ENCODE peak calls at places on chromosomes 13 and 19, in ten cellular contexts. One of them, this sample, is unnamed.

GRCh38 chr19:47826800-47827199 is 5.1 kb downstream of the CRX start:
- DNase-seq in stimulated activated CD4-positive, alpha-beta T cell treated with anti-CD3 and anti-CD28 coated beads, Interleukin-1b, Interleukin-23, amount 100 ng/mL, for 24 hours: no peak
- DNase-seq in effector CD4-positive, alpha-beta T cell: no peak
- DNase-seq in esophagus squamous epithelium: no peak
- DNase-seq in HT1080: no peak
- DNase-seq in iris pigment epithelial cell: no peak
- DNase-seq in H4: no peak
- DNase-seq in immature natural killer cell: no peak
- DNase-seq in progenitor cell of endocrine pancreas: no peak
- DNase-seq in mucosa of descending colon: no peak
- DNase-seq in this sample: no peak

GRCh38 chr13:38262211-38262610 is 87.4 kb upstream of the UFM1 start:
- DNase-seq in immature natural killer cell: no peak
- DNase-seq in progenitor cell of endocrine pancreas: no peak
- DNase-seq in effector CD4-positive, alpha-beta T cell: no peak
- DNase-seq in esophagus squamous epithelium: no peak
- DNase-seq in HT1080: no peak
- DNase-seq in H4: no peak
- DNase-seq in mucosa of descending colon: no peak
- DNase-seq in stimulated activated CD4-positive, alpha-beta T cell treated with anti-CD3 and anti-CD28 coated beads, Interleukin-1b, Interleukin-23, amount 100 ng/mL, for 24 hours: no peak
- DNase-seq in iris pigment epithelial cell: peak
- DNase-seq in this sample: no peak

GRCh38 chr13:98445340-98446233 is 131.3 kb downstream of the STK24 start:
- DNase-seq in iris pigment epithelial cell: peak
- DNase-seq in mucosa of descending colon: peak
- DNase-seq in effector CD4-positive, alpha-beta T cell: peak
- DNase-seq in progenitor cell of endocrine pancreas: peak
- DNase-seq in H4: peak
- DNase-seq in immature natural killer cell: peak
- DNase-seq in stimulated activated CD4-positive, alpha-beta T cell treated with anti-CD3 and anti-CD28 coated beads, Interleukin-1b, Interleukin-23, amount 100 ng/mL, for 24 hours: peak
- DNase-seq in esophagus squamous epithelium: no peak
- DNase-seq in HT1080: peak
- DNase-seq in this sample: peak

GRCh38 chr13:48001127-48001881 is at the start of gene SUCLA2:
- DNase-seq in immature natural killer cell: peak
- DNase-seq in HT1080: peak
- DNase-seq in H4: peak
- DNase-seq in progenitor cell of endocrine pancreas: peak
- DNase-seq in effector CD4-positive, alpha-beta T cell: peak
- DNase-seq in stimulated activated CD4-positive, alpha-beta T cell treated with anti-CD3 and anti-CD28 coated beads, Interleukin-1b, Interleukin-23, amount 100 ng/mL, for 24 hours: peak
- DNase-seq in esophagus squamous epithelium: peak
- DNase-seq in iris pigment epithelial cell: peak
- DNase-seq in mucosa of descending colon: peak
- DNase-seq in this sample: peak

GRCh38 chr19:17952041-17952976 is 14.6 kb upstream of the KCNN1 start:
- DNase-seq in esophagus squamous epithelium: no peak
- DNase-seq in effector CD4-positive, alpha-beta T cell: no peak
- DNase-seq in progenitor cell of endocrine pancreas: no peak
- DNase-seq in mucosa of descending colon: no peak
- DNase-seq in iris pigment epithelial cell: no peak
- DNase-seq in H4: no peak
- DNase-seq in HT1080: no peak
- DNase-seq in immature natural killer cell: no peak
- DNase-seq in stimulated activated CD4-positive, alpha-beta T cell treated with anti-CD3 and anti-CD28 coated beads, Interleukin-1b, Interleukin-23, amount 100 ng/mL, for 24 hours: no peak
- DNase-seq in this sample: no peak

GRCh38 chr13:62512194-62513141 is 1096.8 kb upstream of the PCDH20 start:
- DNase-seq in H4: peak
- DNase-seq in effector CD4-positive, alpha-beta T cell: no peak
- DNase-seq in mucosa of descending colon: no peak
- DNase-seq in HT1080: peak
- DNase-seq in progenitor cell of endocrine pancreas: no peak
- DNase-seq in stimulated activated CD4-positive, alpha-beta T cell treated with anti-CD3 and anti-CD28 coated beads, Interleukin-1b, Interleukin-23, amount 100 ng/mL, for 24 hours: no peak
- DNase-seq in esophagus squamous epithelium: no peak
- DNase-seq in iris pigment epithelial cell: peak
- DNase-seq in immature natural killer cell: no peak
- DNase-seq in this sample: peak

GRCh38 chr13:111384441-111385181 is 64.2 kb downstream of the TEX29 start:
- DNase-seq in effector CD4-positive, alpha-beta T cell: no peak
- DNase-seq in stimulated activated CD4-positive, alpha-beta T cell treated with anti-CD3 and anti-CD28 coated beads, Interleukin-1b, Interleukin-23, amount 100 ng/mL, for 24 hours: no peak
- DNase-seq in progenitor cell of endocrine pancreas: no peak
- DNase-seq in HT1080: no peak
- DNase-seq in iris pigment epithelial cell: no peak
- DNase-seq in esophagus squamous epithelium: no peak
- DNase-seq in mucosa of descending colon: no peak
- DNase-seq in H4: no peak
- DNase-seq in immature natural killer cell: no peak
- DNase-seq in this sample: peak

GRCh38 chr13:107730835-107731234 is 484.5 kb downstream of the LIG4 start:
- DNase-seq in iris pigment epithelial cell: peak
- DNase-seq in mucosa of descending colon: no peak
- DNase-seq in progenitor cell of endocrine pancreas: no peak
- DNase-seq in HT1080: no peak
- DNase-seq in H4: no peak
- DNase-seq in effector CD4-positive, alpha-beta T cell: no peak
- DNase-seq in immature natural killer cell: no peak
- DNase-seq in esophagus squamous epithelium: no peak
- DNase-seq in stimulated activated CD4-positive, alpha-beta T cell treated with anti-CD3 and anti-CD28 coated beads, Interleukin-1b, Interleukin-23, amount 100 ng/mL, for 24 hours: no peak
- DNase-seq in this sample: no peak

GRCh38 chr13:111948281-111948680 is 118.7 kb upstream of the SOX1 start:
- DNase-seq in progenitor cell of endocrine pancreas: no peak
- DNase-seq in effector CD4-positive, alpha-beta T cell: no peak
- DNase-seq in esophagus squamous epithelium: no peak
- DNase-seq in HT1080: no peak
- DNase-seq in iris pigment epithelial cell: no peak
- DNase-seq in mucosa of descending colon: no peak
- DNase-seq in H4: no peak
- DNase-seq in immature natural killer cell: no peak
- DNase-seq in stimulated activated CD4-positive, alpha-beta T cell treated with anti-CD3 and anti-CD28 coated beads, Interleukin-1b, Interleukin-23, amount 100 ng/mL, for 24 hours: no peak
- DNase-seq in this sample: no peak

GRCh38 chr13:110226051-110226562 is 80.8 kb downstream of the COL4A1 start:
- DNase-seq in mucosa of descending colon: no peak
- DNase-seq in effector CD4-positive, alpha-beta T cell: no peak
- DNase-seq in stimulated activated CD4-positive, alpha-beta T cell treated with anti-CD3 and anti-CD28 coated beads, Interleukin-1b, Interleukin-23, amount 100 ng/mL, for 24 hours: no peak
- DNase-seq in progenitor cell of endocrine pancreas: no peak
- DNase-seq in iris pigment epithelial cell: peak
- DNase-seq in immature natural killer cell: no peak
- DNase-seq in esophagus squamous epithelium: no peak
- DNase-seq in H4: no peak
- DNase-seq in HT1080: no peak
- DNase-seq in this sample: no peak

GRCh38 chr13:75482820-75483079 is 781 bp upstream of the TBC1D4 start:
- DNase-seq in iris pigment epithelial cell: no peak
- DNase-seq in progenitor cell of endocrine pancreas: no peak
- DNase-seq in effector CD4-positive, alpha-beta T cell: no peak
- DNase-seq in H4: no peak
- DNase-seq in immature natural killer cell: no peak
- DNase-seq in esophagus squamous epithelium: no peak
- DNase-seq in HT1080: no peak
- DNase-seq in mucosa of descending colon: no peak
- DNase-seq in stimulated activated CD4-positive, alpha-beta T cell treated with anti-CD3 and anti-CD28 coated beads, Interleukin-1b, Interleukin-23, amount 100 ng/mL, for 24 hours: no peak
- DNase-seq in this sample: no peak

GRCh38 chr19:55451522-55452380 is 8.7 kb upstream of the SHISA7 start:
- DNase-seq in progenitor cell of endocrine pancreas: no peak
- DNase-seq in iris pigment epithelial cell: no peak
- DNase-seq in H4: no peak
- DNase-seq in stimulated activated CD4-positive, alpha-beta T cell treated with anti-CD3 and anti-CD28 coated beads, Interleukin-1b, Interleukin-23, amount 100 ng/mL, for 24 hours: no peak
- DNase-seq in effector CD4-positive, alpha-beta T cell: no peak
- DNase-seq in mucosa of descending colon: no peak
- DNase-seq in immature natural killer cell: no peak
- DNase-seq in HT1080: no peak
- DNase-seq in esophagus squamous epithelium: no peak
- DNase-seq in this sample: peak

GRCh38 chr19:2355168-2356035 is 4.7 kb upstream of the TMPRSS9 start:
- DNase-seq in esophagus squamous epithelium: no peak
- DNase-seq in effector CD4-positive, alpha-beta T cell: no peak
- DNase-seq in HT1080: no peak
- DNase-seq in immature natural killer cell: no peak
- DNase-seq in mucosa of descending colon: no peak
- DNase-seq in stimulated activated CD4-positive, alpha-beta T cell treated with anti-CD3 and anti-CD28 coated beads, Interleukin-1b, Interleukin-23, amount 100 ng/mL, for 24 hours: no peak
- DNase-seq in iris pigment epithelial cell: no peak
- DNase-seq in H4: peak
- DNase-seq in progenitor cell of endocrine pancreas: no peak
- DNase-seq in this sample: no peak

GRCh38 chr19:44051654-44052402 is at the start of gene ZNF223:
- DNase-seq in iris pigment epithelial cell: peak
- DNase-seq in effector CD4-positive, alpha-beta T cell: peak
- DNase-seq in mucosa of descending colon: peak
- DNase-seq in stimulated activated CD4-positive, alpha-beta T cell treated with anti-CD3 and anti-CD28 coated beads, Interleukin-1b, Interleukin-23, amount 100 ng/mL, for 24 hours: peak
- DNase-seq in immature natural killer cell: peak
- DNase-seq in H4: peak
- DNase-seq in esophagus squamous epithelium: peak
- DNase-seq in HT1080: peak
- DNase-seq in progenitor cell of endocrine pancreas: peak
- DNase-seq in this sample: peak

GRCh38 chr13:40477623-40478608 is 188.5 kb downstream of the FOXO1 start:
- DNase-seq in progenitor cell of endocrine pancreas: no peak
- DNase-seq in effector CD4-positive, alpha-beta T cell: no peak
- DNase-seq in esophagus squamous epithelium: no peak
- DNase-seq in mucosa of descending colon: no peak
- DNase-seq in immature natural killer cell: no peak
- DNase-seq in stimulated activated CD4-positive, alpha-beta T cell treated with anti-CD3 and anti-CD28 coated beads, Interleukin-1b, Interleukin-23, amount 100 ng/mL, for 24 hours: no peak
- DNase-seq in iris pigment epithelial cell: peak
- DNase-seq in H4: no peak
- DNase-seq in HT1080: no peak
- DNase-seq in this sample: no peak

GRCh38 chr13:111385182-111385857 is 64.9 kb downstream of the TEX29 start:
- DNase-seq in esophagus squamous epithelium: no peak
- DNase-seq in effector CD4-positive, alpha-beta T cell: no peak
- DNase-seq in mucosa of descending colon: no peak
- DNase-seq in stimulated activated CD4-positive, alpha-beta T cell treated with anti-CD3 and anti-CD28 coated beads, Interleukin-1b, Interleukin-23, amount 100 ng/mL, for 24 hours: no peak
- DNase-seq in immature natural killer cell: no peak
- DNase-seq in HT1080: no peak
- DNase-seq in progenitor cell of endocrine pancreas: no peak
- DNase-seq in iris pigment epithelial cell: no peak
- DNase-seq in H4: no peak
- DNase-seq in this sample: peak

GRCh38 chr19:35768082-35768421 is 7.3 kb upstream of the ARHGAP33 start:
- DNase-seq in effector CD4-positive, alpha-beta T cell: no peak
- DNase-seq in stimulated activated CD4-positive, alpha-beta T cell treated with anti-CD3 and anti-CD28 coated beads, Interleukin-1b, Interleukin-23, amount 100 ng/mL, for 24 hours: no peak
- DNase-seq in progenitor cell of endocrine pancreas: no peak
- DNase-seq in HT1080: no peak
- DNase-seq in H4: no peak
- DNase-seq in mucosa of descending colon: no peak
- DNase-seq in immature natural killer cell: no peak
- DNase-seq in esophagus squamous epithelium: no peak
- DNase-seq in iris pigment epithelial cell: no peak
- DNase-seq in this sample: no peak

GRCh38 chr19:13849991-13850909 is 26.7 kb upstream of the NANOS3 start:
- DNase-seq in stimulated activated CD4-positive, alpha-beta T cell treated with anti-CD3 and anti-CD28 coated beads, Interleukin-1b, Interleukin-23, amount 100 ng/mL, for 24 hours: peak
- DNase-seq in mucosa of descending colon: peak
- DNase-seq in immature natural killer cell: peak
- DNase-seq in HT1080: peak
- DNase-seq in iris pigment epithelial cell: peak
- DNase-seq in effector CD4-positive, alpha-beta T cell: peak
- DNase-seq in H4: peak
- DNase-seq in progenitor cell of endocrine pancreas: peak
- DNase-seq in esophagus squamous epithelium: no peak
- DNase-seq in this sample: peak

GRCh38 chr13:24842533-24843278 is 78.7 kb downstream of the RNF17 start:
- DNase-seq in immature natural killer cell: no peak
- DNase-seq in iris pigment epithelial cell: no peak
- DNase-seq in progenitor cell of endocrine pancreas: no peak
- DNase-seq in HT1080: peak
- DNase-seq in stimulated activated CD4-positive, alpha-beta T cell treated with anti-CD3 and anti-CD28 coated beads, Interleukin-1b, Interleukin-23, amount 100 ng/mL, for 24 hours: no peak
- DNase-seq in H4: peak
- DNase-seq in mucosa of descending colon: no peak
- DNase-seq in esophagus squamous epithelium: no peak
- DNase-seq in effector CD4-positive, alpha-beta T cell: no peak
- DNase-seq in this sample: no peak

GRCh38 chr13:36875431-36875830 is 44.6 kb downstream of the SMAD9 start:
- DNase-seq in esophagus squamous epithelium: no peak
- DNase-seq in mucosa of descending colon: no peak
- DNase-seq in effector CD4-positive, alpha-beta T cell: no peak
- DNase-seq in HT1080: no peak
- DNase-seq in progenitor cell of endocrine pancreas: no peak
- DNase-seq in iris pigment epithelial cell: no peak
- DNase-seq in H4: no peak
- DNase-seq in immature natural killer cell: no peak
- DNase-seq in stimulated activated CD4-positive, alpha-beta T cell treated with anti-CD3 and anti-CD28 coated beads, Interleukin-1b, Interleukin-23, amount 100 ng/mL, for 24 hours: no peak
- DNase-seq in this sample: no peak

GRCh38 chr13:94656766-94657165 is 55.1 kb downstream of the GPR180 start:
- DNase-seq in H4: peak
- DNase-seq in HT1080: peak
- DNase-seq in iris pigment epithelial cell: peak
- DNase-seq in progenitor cell of endocrine pancreas: no peak
- DNase-seq in stimulated activated CD4-positive, alpha-beta T cell treated with anti-CD3 and anti-CD28 coated beads, Interleukin-1b, Interleukin-23, amount 100 ng/mL, for 24 hours: no peak
- DNase-seq in effector CD4-positive, alpha-beta T cell: no peak
- DNase-seq in immature natural killer cell: no peak
- DNase-seq in esophagus squamous epithelium: no peak
- DNase-seq in mucosa of descending colon: no peak
- DNase-seq in this sample: no peak

GRCh38 chr13:99350191-99350590 is 43.0 kb upstream of the GPR183 start:
- DNase-seq in HT1080: no peak
- DNase-seq in iris pigment epithelial cell: no peak
- DNase-seq in progenitor cell of endocrine pancreas: no peak
- DNase-seq in mucosa of descending colon: no peak
- DNase-seq in immature natural killer cell: no peak
- DNase-seq in H4: no peak
- DNase-seq in stimulated activated CD4-positive, alpha-beta T cell treated with anti-CD3 and anti-CD28 coated beads, Interleukin-1b, Interleukin-23, amount 100 ng/mL, for 24 hours: no peak
- DNase-seq in esophagus squamous epithelium: no peak
- DNase-seq in effector CD4-positive, alpha-beta T cell: no peak
- DNase-seq in this sample: no peak

GRCh38 chr13:105135852-105136251 is 1399.6 kb downstream of the EFNB2 start:
- DNase-seq in iris pigment epithelial cell: peak
- DNase-seq in H4: no peak
- DNase-seq in stimulated activated CD4-positive, alpha-beta T cell treated with anti-CD3 and anti-CD28 coated beads, Interleukin-1b, Interleukin-23, amount 100 ng/mL, for 24 hours: no peak
- DNase-seq in progenitor cell of endocrine pancreas: no peak
- DNase-seq in mucosa of descending colon: no peak
- DNase-seq in HT1080: no peak
- DNase-seq in esophagus squamous epithelium: no peak
- DNase-seq in effector CD4-positive, alpha-beta T cell: no peak
- DNase-seq in immature natural killer cell: no peak
- DNase-seq in this sample: no peak

GRCh38 chr13:107822006-107822405 is 393.3 kb downstream of the LIG4 start:
- DNase-seq in HT1080: peak
- DNase-seq in stimulated activated CD4-positive, alpha-beta T cell treated with anti-CD3 and anti-CD28 coated beads, Interleukin-1b, Interleukin-23, amount 100 ng/mL, for 24 hours: no peak
- DNase-seq in effector CD4-positive, alpha-beta T cell: no peak
- DNase-seq in H4: no peak
- DNase-seq in mucosa of descending colon: no peak
- DNase-seq in esophagus squamous epithelium: no peak
- DNase-seq in progenitor cell of endocrine pancreas: no peak
- DNase-seq in immature natural killer cell: no peak
- DNase-seq in iris pigment epithelial cell: no peak
- DNase-seq in this sample: no peak

GRCh38 chr13:78032132-78032531 is 113.5 kb upstream of the EDNRB start:
- DNase-seq in HT1080: no peak
- DNase-seq in iris pigment epithelial cell: no peak
- DNase-seq in esophagus squamous epithelium: no peak
- DNase-seq in effector CD4-positive, alpha-beta T cell: no peak
- DNase-seq in mucosa of descending colon: no peak
- DNase-seq in H4: no peak
- DNase-seq in immature natural killer cell: no peak
- DNase-seq in progenitor cell of endocrine pancreas: no peak
- DNase-seq in stimulated activated CD4-positive, alpha-beta T cell treated with anti-CD3 and anti-CD28 coated beads, Interleukin-1b, Interleukin-23, amount 100 ng/mL, for 24 hours: no peak
- DNase-seq in this sample: no peak

GRCh38 chr19:54489341-54489740 is 13.3 kb upstream of the LAIR2 start:
- DNase-seq in H4: no peak
- DNase-seq in esophagus squamous epithelium: no peak
- DNase-seq in immature natural killer cell: no peak
- DNase-seq in stimulated activated CD4-positive, alpha-beta T cell treated with anti-CD3 and anti-CD28 coated beads, Interleukin-1b, Interleukin-23, amount 100 ng/mL, for 24 hours: no peak
- DNase-seq in HT1080: no peak
- DNase-seq in mucosa of descending colon: no peak
- DNase-seq in effector CD4-positive, alpha-beta T cell: no peak
- DNase-seq in progenitor cell of endocrine pancreas: no peak
- DNase-seq in iris pigment epithelial cell: no peak
- DNase-seq in this sample: peak

GRCh38 chr13:93505104-93505952 is 278.7 kb downstream of the GPC6 start:
- DNase-seq in effector CD4-positive, alpha-beta T cell: no peak
- DNase-seq in mucosa of descending colon: no peak
- DNase-seq in esophagus squamous epithelium: no peak
- DNase-seq in H4: no peak
- DNase-seq in iris pigment epithelial cell: peak
- DNase-seq in progenitor cell of endocrine pancreas: no peak
- DNase-seq in HT1080: no peak
- DNase-seq in stimulated activated CD4-positive, alpha-beta T cell treated with anti-CD3 and anti-CD28 coated beads, Interleukin-1b, Interleukin-23, amount 100 ng/mL, for 24 hours: no peak
- DNase-seq in immature natural killer cell: no peak
- DNase-seq in this sample: peak

GRCh38 chr13:77274126-77274525 is 52.8 kb downstream of the MYCBP2 start:
- DNase-seq in mucosa of descending colon: no peak
- DNase-seq in immature natural killer cell: no peak
- DNase-seq in iris pigment epithelial cell: no peak
- DNase-seq in H4: no peak
- DNase-seq in effector CD4-positive, alpha-beta T cell: no peak
- DNase-seq in HT1080: no peak
- DNase-seq in progenitor cell of endocrine pancreas: no peak
- DNase-seq in stimulated activated CD4-positive, alpha-beta T cell treated with anti-CD3 and anti-CD28 coated beads, Interleukin-1b, Interleukin-23, amount 100 ng/mL, for 24 hours: no peak
- DNase-seq in esophagus squamous epithelium: no peak
- DNase-seq in this sample: no peak